ENCODE peak calls at places on chromosomes 3 and 15, in five cellular contexts. P is lower lobe of right lung, A is MM.1S, Q is suprapubic skin, Z is upper lobe of right lung. G is an unnamed sample. For H3K27me3, the result is how much of the 10 kb centered on the place peaks cover.

GRCh38 chr3:184262166-184262926 is 993 bp upstream of the CAMK2N2 start:
- DNase-seq in P (no peak), A (no peak), Q (no peak), Z (no peak), G (no peak)

GRCh38 chr3:173635826-173636225 is 238.3 kb downstream of the NLGN1 start:
- DNase-seq in P (no peak), A (no peak), Q (no peak), Z (no peak), G (no peak)

GRCh38 chr15:40347559-40348470 is 3.0 kb upstream of the PHGR1 start:
- DNase-seq in P (peak), A (no peak), Q (no peak), Z (no peak), G (no peak)

GRCh38 chr15:77748078-77749064 is 115.7 kb upstream of the LINGO1 start:
- DNase-seq in P (no peak), A (no peak), Q (no peak), Z (no peak), G (no peak)

GRCh38 chr3:24598691-24599090 is 104.0 kb upstream of the THRB start:
- DNase-seq in P (no peak), A (no peak), Q (no peak), Z (no peak), G (no peak)

GRCh38 chr3:168859574-168859973 is 763.9 kb upstream of the GOLIM4 start:
- DNase-seq in P (no peak), A (no peak), Q (no peak), Z (no peak), G (no peak)

GRCh38 chr15:57158589-57158988 is 217.7 kb upstream of the CGNL1 start:
- DNase-seq in P (no peak), A (no peak), Q (no peak), Z (no peak), G (no peak)

GRCh38 chr3:112333386-112334334 is 704 bp downstream of the CD200 start:
- DNase-seq in P (no peak), A (no peak), Q (no peak), Z (no peak), G (no peak)

GRCh38 chr3:48456466-48456865 is 9.9 kb downstream of the ATRIP start:
- DNase-seq in P (no peak), A (peak), Q (no peak), Z (no peak), G (no peak)
- H3K27me3 ChIP-seq in P (under half), A (under half), Q (under half), Z (under half), G (under half)

GRCh38 chr15:74037171-74038117 is 42.9 kb downstream of the PML start:
- DNase-seq in P (no peak), A (no peak), Q (peak), Z (no peak), G (no peak)

GRCh38 chr15:74038707-74039655 is 43.4 kb downstream of the GOLGA6A start:
- DNase-seq in P (no peak), A (no peak), Q (peak), Z (no peak), G (no peak)

GRCh38 chr15:74034206-74034755 is 39.8 kb downstream of the PML start:
- DNase-seq in P (no peak), A (no peak), Q (peak), Z (no peak), G (no peak)

GRCh38 chr15:74035121-74035829 is 40.8 kb downstream of the PML start:
- DNase-seq in P (no peak), A (no peak), Q (peak), Z (no peak), G (no peak)

GRCh38 chr15:74036271-74037170 is 42.0 kb downstream of the PML start:
- DNase-seq in P (peak), A (no peak), Q (peak), Z (no peak), G (no peak)
- TF ChIP-seq CTCF in P (peak), A (peak), Q (peak), Z (peak), G (peak)

DNA sequence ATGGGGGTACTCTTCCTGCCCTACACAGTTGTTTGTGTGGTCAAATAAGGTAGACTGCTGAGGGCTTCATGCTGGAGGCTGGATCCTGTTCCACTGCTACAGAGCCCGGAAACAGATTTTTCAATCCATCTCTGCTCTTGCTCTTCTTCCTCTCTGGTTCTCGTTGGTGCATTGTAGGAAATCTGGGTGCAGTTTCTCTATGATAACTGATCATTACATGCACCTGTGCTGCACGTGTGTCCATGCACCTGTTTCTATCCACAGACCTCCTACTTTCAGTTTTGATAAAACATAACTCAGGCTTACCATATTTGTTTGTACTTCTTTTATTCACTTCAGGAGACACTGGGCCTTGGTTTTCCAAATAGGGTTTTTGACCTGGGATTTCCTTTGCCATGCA is 21.3 kb downstream of the MINAR1 start:
- DNase-seq in P (no peak), A (peak), Q (no peak), Z (no peak), G (no peak)
- H3K27me3 ChIP-seq in P (under half), A (under half), Q (under half), Z (under half), G (under half)

GRCh38 chr3:72013104-72013503 is 228.2 kb upstream of the PROK2 start:
- DNase-seq in P (no peak), A (no peak), Q (no peak), Z (no peak), G (no peak)
- TF ChIP-seq CTCF in P (no peak), A (no peak), Q (no peak), Z (no peak), G (no peak)

DNA sequence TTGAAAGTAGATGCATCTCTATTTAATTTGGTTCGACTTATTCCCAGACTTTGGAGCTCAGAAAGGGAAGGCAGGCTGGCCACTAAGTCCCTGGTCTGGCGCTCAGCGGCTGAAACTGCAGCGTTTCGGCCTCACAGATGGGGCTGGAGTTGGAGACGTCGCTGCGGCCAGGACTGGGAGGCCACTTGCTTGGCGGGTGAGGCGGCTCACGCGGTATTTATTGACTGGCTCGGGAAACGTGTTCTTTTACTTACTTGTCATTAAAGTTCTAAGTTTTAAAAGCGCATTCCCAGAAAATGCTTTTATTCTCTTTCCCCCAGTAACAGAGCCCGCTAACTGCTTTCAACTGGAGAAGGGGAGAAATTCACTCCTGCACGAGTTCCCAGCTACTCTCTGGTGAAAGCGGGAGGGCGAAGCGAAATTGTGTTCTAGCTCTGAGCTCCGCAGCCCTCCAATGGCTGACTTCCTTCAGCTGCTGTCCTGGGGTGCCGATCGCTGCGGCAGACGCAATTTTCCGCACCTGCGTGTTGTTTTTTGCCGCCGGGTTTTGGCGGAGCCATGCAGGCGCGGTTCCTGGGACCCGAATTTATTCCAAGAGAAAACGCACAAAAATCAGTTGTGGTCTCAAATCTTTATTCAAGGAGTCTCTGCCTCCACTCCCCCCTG is 13.9 kb downstream of the ZIC1 start:
- DNase-seq in P (no peak), A (no peak), Q (no peak), Z (no peak), G (no peak)
- H3K27me3 ChIP-seq in P (half or more), A (under half), Q (half or more), Z (half or more), G (under half)